ENCODE peak calls at places on chromosomes 7 and 10, in four cellular contexts. N is caudate nucleus, Y is endothelial cell of umbilical vein, E is A673. R is an unnamed sample.

GRCh38 chr10:15528478-15529239 is 157.6 kb upstream of the FAM171A1 start:
- DNase-seq in N (no peak), Y (no peak), E (no peak), R (no peak)

GRCh38 chr7:129438839-129439640 is 4.8 kb downstream of the STRIP2 start:
- DNase-seq in N (no peak), Y (peak), E (peak), R (peak)

GRCh38 chr7:129053938-129054437 is 923 bp downstream of the TNPO3 start:
- DNase-seq in N (no peak), Y (peak), E (peak), R (no peak)

GRCh38 chr7:155739538-155740140 is 72.6 kb downstream of the SHH start:
- DNase-seq in N (no peak), Y (no peak), E (no peak), R (no peak)

GRCh38 chr7:77184990-77185389 is 14.6 kb downstream of the FGL2 start:
- DNase-seq in N (no peak), Y (no peak), E (no peak), R (no peak)

GRCh38 chr10:49707585-49707984 is 28.1 kb downstream of the C10orf53 start:
- DNase-seq in N (no peak), Y (no peak), E (no peak), R (no peak)

GRCh38 chr10:69456880-69457693 is 5.8 kb downstream of the TSPAN15 start:
- DNase-seq in N (no peak), Y (no peak), E (no peak), R (no peak)

GRCh38 chr10:6232225-6232807 is 29.6 kb downstream of the PFKFB3 start:
- DNase-seq in N (no peak), Y (no peak), E (no peak), R (no peak)

GRCh38 chr10:21160116-21160515 is 263.0 kb upstream of the NEBL start:
- DNase-seq in N (no peak), Y (no peak), E (no peak), R (no peak)

GRCh38 chr7:74225400-74225799 is 15.6 kb downstream of the LAT2 start:
- DNase-seq in N (no peak), Y (no peak), E (no peak), R (no peak)

GRCh38 chr7:74230446-74231231 is 20.8 kb downstream of the LAT2 start:
- DNase-seq in N (no peak), Y (no peak), E (no peak), R (no peak)

GRCh38 chr7:74231232-74231590 is 21.4 kb downstream of the LAT2 start:
- DNase-seq in N (no peak), Y (no peak), E (no peak), R (no peak)

GRCh38 chr7:74226633-74227032 is 16.8 kb downstream of the LAT2 start:
- DNase-seq in N (no peak), Y (no peak), E (no peak), R (no peak)

DNA sequence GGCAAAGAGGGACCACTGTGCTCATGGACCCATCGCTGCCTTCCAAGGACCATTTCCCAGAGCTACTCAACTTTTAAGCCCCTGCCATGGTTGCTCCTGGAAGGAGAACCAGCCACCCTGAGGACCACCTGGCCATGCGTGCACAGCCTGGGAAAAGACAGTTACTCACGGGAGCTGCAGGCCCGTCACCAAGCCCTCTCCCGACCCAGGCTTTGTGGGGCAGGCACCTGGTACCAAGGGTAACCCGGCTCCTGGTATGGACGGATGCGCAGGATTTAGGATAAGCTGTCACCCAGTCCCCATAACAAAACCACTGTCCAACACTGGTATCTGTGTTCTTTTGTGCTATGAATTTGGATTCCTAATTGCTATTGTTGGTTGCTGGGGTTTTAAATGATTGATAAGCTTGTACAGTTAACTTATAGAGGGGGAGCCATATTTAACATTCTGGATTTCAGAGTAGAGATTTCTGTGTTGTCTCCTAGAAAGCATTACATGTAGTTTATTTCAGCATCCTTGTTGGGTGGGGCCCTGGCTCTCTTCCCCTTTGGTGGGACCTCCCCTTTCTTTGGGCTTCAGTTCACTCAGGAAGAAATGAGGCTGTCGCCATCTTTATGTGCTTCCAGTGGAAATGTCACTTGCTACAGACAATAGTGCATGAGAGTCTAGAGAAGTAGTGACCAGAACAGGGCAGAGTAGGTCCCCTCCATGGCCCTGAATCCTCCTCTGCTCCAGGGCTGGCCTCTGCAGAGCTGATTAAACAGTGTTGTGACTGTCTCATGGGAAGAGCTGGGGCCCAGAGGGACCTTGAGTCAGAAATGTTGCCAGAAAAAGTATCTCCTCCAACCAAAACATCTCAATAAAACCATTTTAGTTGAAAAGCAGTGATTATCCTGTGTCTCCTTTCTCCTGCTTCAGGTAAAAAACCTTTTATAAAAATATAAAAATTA is 19.4 kb downstream of the LAT2 start:
- DNase-seq in N (no peak), Y (no peak), E (no peak), R (no peak)
- H3K27ac ChIP-seq in N (no peak), Y (no peak), E (no peak), R (no peak)

DNA sequence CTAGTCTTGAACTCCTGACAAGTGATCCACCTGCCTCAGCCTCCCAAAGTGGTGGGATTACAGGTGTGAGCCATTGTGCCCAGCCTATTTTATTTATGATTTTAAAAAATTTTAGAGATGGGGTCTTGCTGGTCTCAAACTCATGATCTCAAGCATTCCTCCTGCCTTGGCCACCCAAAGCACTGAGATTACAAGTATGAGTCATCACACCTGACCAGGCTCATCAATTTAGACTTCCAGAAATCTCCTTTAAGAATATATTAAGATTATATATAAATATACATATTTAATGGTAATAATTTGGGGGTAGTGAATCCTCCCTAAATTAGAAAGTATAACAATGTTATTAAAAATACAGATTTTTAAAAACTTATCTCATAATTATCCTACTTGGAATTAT is 29.1 kb downstream of the LAMB1 start:
- DNase-seq in N (no peak), Y (no peak), E (no peak), R (no peak)
- H3K27ac ChIP-seq in N (no peak), Y (no peak), E (no peak), R (peak)

GRCh38 chr7:157807510-157807909 is 470.7 kb downstream of the DNAJB6 start:
- DNase-seq in N (no peak), Y (no peak), E (peak), R (peak)
- H3K27ac ChIP-seq in N (no peak), Y (no peak), E (no peak), R (peak)

GRCh38 chr10:125027889-125028288 is 86.0 kb downstream of the ZRANB1 start:
- DNase-seq in N (no peak), Y (no peak), E (no peak), R (no peak)
- H3K27ac ChIP-seq in N (no peak), Y (no peak), E (peak), R (no peak)

GRCh38 chr10:58637372-58637771 is 124.7 kb downstream of the BICC1 start:
- DNase-seq in N (no peak), Y (no peak), E (no peak), R (no peak)
- H3K27ac ChIP-seq in N (no peak), Y (no peak), E (no peak), R (no peak)

GRCh38 chr7:144676492-144676891 is 159.4 kb downstream of the TPK1 start:
- DNase-seq in N (no peak), Y (no peak), E (no peak), R (no peak)
- H3K27ac ChIP-seq in N (no peak), Y (no peak), E (no peak), R (no peak)

DNA sequence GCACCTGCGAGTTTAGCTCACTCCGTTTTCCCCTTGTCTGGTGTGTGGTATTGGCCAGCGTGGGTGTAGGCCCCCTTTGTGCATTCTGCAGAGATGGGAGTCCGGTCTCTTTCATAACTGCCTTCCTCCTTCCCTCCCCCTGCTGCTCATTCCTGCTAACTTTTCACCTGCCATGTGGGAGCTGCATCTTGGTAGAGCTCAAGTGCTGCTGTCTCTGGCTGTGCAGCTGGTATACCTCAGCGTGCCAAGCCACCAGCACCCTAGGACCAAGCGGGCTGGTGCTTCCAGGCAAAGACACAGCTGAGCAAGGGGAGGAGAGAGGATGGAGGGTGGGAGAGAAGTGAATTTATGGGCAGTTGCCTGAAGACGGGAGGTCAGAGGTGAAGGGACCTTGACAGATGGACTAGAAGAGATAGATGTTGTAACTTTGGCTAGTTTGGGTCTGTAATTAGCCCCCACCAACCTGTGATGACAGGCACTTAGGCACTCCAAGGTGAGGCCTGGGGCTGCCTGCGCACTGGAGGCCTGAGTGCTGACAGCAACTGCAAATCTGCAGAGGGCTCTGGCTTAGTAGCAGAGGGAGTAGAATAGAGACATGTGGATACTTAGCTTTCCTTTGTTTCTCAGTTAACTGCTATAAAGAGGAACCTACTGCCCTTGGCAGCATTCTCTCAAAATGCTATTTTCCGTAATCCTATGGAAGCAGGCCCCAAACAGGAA is 148.8 kb upstream of the AGK start:
- DNase-seq in N (no peak), Y (no peak), E (no peak), R (no peak)
- H3K27ac ChIP-seq in N (no peak), Y (no peak), E (no peak), R (no peak)

DNA sequence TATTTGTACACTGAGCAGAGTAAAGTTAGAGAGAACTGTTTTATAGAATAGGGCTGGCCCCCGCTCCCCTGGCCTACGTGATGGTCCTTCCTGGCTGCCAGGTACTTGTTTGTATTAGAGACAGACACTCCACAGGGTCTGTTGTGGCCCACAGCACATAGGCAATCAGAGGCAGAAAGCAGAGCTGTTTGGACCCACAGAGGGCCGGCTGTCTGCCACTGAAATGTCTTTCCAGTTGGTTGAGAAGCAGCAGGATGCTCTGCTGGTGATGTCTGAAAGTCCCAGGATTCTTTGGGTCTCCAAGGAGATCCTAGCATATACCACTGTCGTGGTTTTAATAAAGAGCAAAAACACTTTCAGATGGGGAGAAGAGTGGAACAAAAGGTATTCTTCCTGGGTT is 5.2 kb downstream of the STN1 start:
- DNase-seq in N (no peak), Y (no peak), E (no peak), R (no peak)
- H3K27ac ChIP-seq in N (no peak), Y (no peak), E (no peak), R (no peak)

GRCh38 chr10:79399242-79399831 is 46.1 kb downstream of the ZCCHC24 start:
- DNase-seq in N (peak), Y (peak), E (peak), R (peak)
- H3K27ac ChIP-seq in N (peak), Y (peak), E (peak), R (peak)

R was measured in brain microvascular endothelial cell.